ENCODE peak calls at places on chromosome 6, in four cellular contexts. Z is aorta; K is stimulated activated CD8-positive, alpha-beta memory T cell treated with anti-CD3 and anti-CD28 coated beads, Interleukin-15, amount 100 ng/mL, for 24 hours; M is activated CD4-positive, alpha-beta T cell treated with anti-CD3 and anti-CD28 coated beads, Interleukin-2, amount 10 ng/mL, durations not matched to agents 7 days and 5 days. C is an unnamed sample.

GRCh38 chr6:85641522-85641915 is 1.2 kb downstream of the SYNCRIP start:
- DNase-seq in Z (no peak), K (no peak), M (no peak), C (no peak)

GRCh38 chr6:35411066-35411465 is 41.1 kb upstream of the FANCE start:
- DNase-seq in Z (no peak), K (no peak), M (peak), C (no peak)

GRCh38 chr6:152117156-152118129 is 310.0 kb downstream of the ESR1 start:
- DNase-seq in Z (no peak), K (no peak), M (no peak), C (no peak)

GRCh38 chr6:133767571-133767970 is 121.3 kb upstream of the TCF21 start:
- DNase-seq in Z (no peak), K (no peak), M (no peak), C (no peak)

GRCh38 chr6:112189494-112189893 is 64.9 kb downstream of the LAMA4 start:
- DNase-seq in Z (no peak), K (no peak), M (no peak), C (no peak)

GRCh38 chr6:49935387-49935786 is 28.6 kb downstream of the DEFB114 start:
- DNase-seq in Z (no peak), K (no peak), M (no peak), C (no peak)

GRCh38 chr6:68279793-68280557 is 355.1 kb upstream of the ADGRB3 start:
- DNase-seq in Z (no peak), K (no peak), M (no peak), C (no peak)

GRCh38 chr6:170044836-170045562 is 245.9 kb downstream of the DLL1 start:
- DNase-seq in Z (peak), K (no peak), M (no peak), C (no peak)

GRCh38 chr6:44725070-44725469 is 337.6 kb downstream of the CDC5L start:
- DNase-seq in Z (no peak), K (no peak), M (no peak), C (no peak)

GRCh38 chr6:145815351-145815772 is 767 bp upstream of the FBXO30 start:
- DNase-seq in Z (no peak), K (no peak), M (no peak), C (no peak)

GRCh38 chr6:39887692-39888450 is 46.4 kb downstream of the MOCS1 start:
- DNase-seq in Z (peak), K (no peak), M (no peak), C (no peak)

GRCh38 chr6:63415286-63415685 is 95.5 kb upstream of the LGSN start:
- DNase-seq in Z (no peak), K (no peak), M (no peak), C (no peak)

GRCh38 chr6:12602951-12603710 is 113.4 kb upstream of the PHACTR1 start:
- DNase-seq in Z (peak), K (no peak), M (no peak), C (no peak)

GRCh38 chr6:31345026-31345730 is 11.8 kb downstream of the HLA-B start:
- DNase-seq in Z (no peak), K (no peak), M (no peak), C (no peak)

GRCh38 chr6:106973018-106973840 is 1.3 kb downstream of the CD24 start:
- DNase-seq in Z (peak), K (no peak), M (no peak), C (no peak)

GRCh38 chr6:169966312-169967181 is 215.1 kb downstream of the ERMARD start:
- DNase-seq in Z (no peak), K (no peak), M (no peak), C (no peak)

GRCh38 chr6:119962505-119962904 is 612.9 kb upstream of the MAN1A1 start:
- DNase-seq in Z (no peak), K (no peak), M (no peak), C (peak)

GRCh38 chr6:144585217-144585814 is 300.2 kb downstream of the UTRN start:
- DNase-seq in Z (no peak), K (no peak), M (peak), C (no peak)

C was measured in SK-N-MC.